ENCODE peak calls at places on chromosomes 12 and 14, in six cellular contexts. K, B, O, Q, L and H are unnamed samples.

GRCh38 chr14:42378274-42378673 is 771.6 kb downstream of the LRFN5 start:
- DNase-seq in K (no peak), B (no peak), O (no peak), Q (no peak), L (peak; percentile 40), H (no peak)

GRCh38 chr12:82691513-82691912 is 4.8 kb downstream of the TMTC2 start:
- DNase-seq in K (no peak), B (no peak), O (no peak), Q (no peak), L (no peak), H (no peak)

GRCh38 chr14:59463773-59464650 is 1.2 kb downstream of the GPR135 start:
- DNase-seq in K (peak; percentile 68), B (peak; percentile 80), O (no peak), Q (peak; percentile 17), L (peak; percentile 64), H (no peak)

GRCh38 chr14:79325071-79325470 is 886.2 kb downstream of the DIO2 start:
- DNase-seq in K (no peak), B (no peak), O (no peak), Q (no peak), L (no peak), H (no peak)

GRCh38 chr14:101830271-101830670 is 68.8 kb downstream of the PPP2R5C start:
- DNase-seq in K (no peak), B (no peak), O (no peak), Q (no peak), L (no peak), H (no peak)

GRCh38 chr12:120488057-120488660 is 7.8 kb upstream of the DYNLL1 start:
- DNase-seq in K (no peak), B (no peak), O (peak; percentile 55), Q (no peak), L (no peak), H (no peak)

GRCh38 chr12:99454539-99455172 is 192.9 kb upstream of the GARIN6 start:
- DNase-seq in K (no peak), B (no peak), O (no peak), Q (no peak), L (no peak), H (no peak)

GRCh38 chr14:103108749-103109207 is 14.3 kb downstream of the EXOC3L4 start:
- DNase-seq in K (no peak), B (no peak), O (no peak), Q (peak; percentile 66), L (peak; percentile 61), H (no peak)

GRCh38 chr12:106044773-106045172 is 94.0 kb downstream of the NUAK1 start:
- DNase-seq in K (no peak), B (peak; percentile 61), O (no peak), Q (no peak), L (no peak), H (no peak)

GRCh38 chr12:53664191-53664590 is 11.7 kb downstream of the ATP5MC2 start:
- DNase-seq in K (no peak), B (no peak), O (no peak), Q (no peak), L (no peak), H (no peak)

GRCh38 chr12:152440-152839 is 61.5 kb downstream of the SLC6A12 start:
- DNase-seq in K (no peak), B (no peak), O (no peak), Q (no peak), L (no peak), H (no peak)

GRCh38 chr14:99430491-99430890 is 50.2 kb downstream of the SETD3 start:
- DNase-seq in K (no peak), B (no peak), O (peak; percentile 13), Q (no peak), L (peak; percentile 80), H (no peak)

GRCh38 chr12:31519525-31519924 is 71.4 kb downstream of the DENND5B start:
- DNase-seq in K (no peak), B (peak; percentile 15), O (no peak), Q (no peak), L (no peak), H (no peak)

GRCh38 chr12:8698132-8698829 is 490 bp downstream of the RIMKLB start:
- DNase-seq in K (peak; percentile 85), B (peak; percentile 86), O (peak; percentile 45), Q (peak; percentile 63), L (peak; percentile 72), H (peak; percentile 19)

GRCh38 chr12:112167031-112167461 is 41.7 kb downstream of the TRAFD1 start:
- DNase-seq in K (peak; percentile 46), B (no peak), O (no peak), Q (no peak), L (no peak), H (no peak)

GRCh38 chr14:79668941-79669340 is 542.4 kb downstream of the DIO2 start:
- DNase-seq in K (no peak), B (no peak), O (no peak), Q (no peak), L (no peak), H (no peak)

DNA sequence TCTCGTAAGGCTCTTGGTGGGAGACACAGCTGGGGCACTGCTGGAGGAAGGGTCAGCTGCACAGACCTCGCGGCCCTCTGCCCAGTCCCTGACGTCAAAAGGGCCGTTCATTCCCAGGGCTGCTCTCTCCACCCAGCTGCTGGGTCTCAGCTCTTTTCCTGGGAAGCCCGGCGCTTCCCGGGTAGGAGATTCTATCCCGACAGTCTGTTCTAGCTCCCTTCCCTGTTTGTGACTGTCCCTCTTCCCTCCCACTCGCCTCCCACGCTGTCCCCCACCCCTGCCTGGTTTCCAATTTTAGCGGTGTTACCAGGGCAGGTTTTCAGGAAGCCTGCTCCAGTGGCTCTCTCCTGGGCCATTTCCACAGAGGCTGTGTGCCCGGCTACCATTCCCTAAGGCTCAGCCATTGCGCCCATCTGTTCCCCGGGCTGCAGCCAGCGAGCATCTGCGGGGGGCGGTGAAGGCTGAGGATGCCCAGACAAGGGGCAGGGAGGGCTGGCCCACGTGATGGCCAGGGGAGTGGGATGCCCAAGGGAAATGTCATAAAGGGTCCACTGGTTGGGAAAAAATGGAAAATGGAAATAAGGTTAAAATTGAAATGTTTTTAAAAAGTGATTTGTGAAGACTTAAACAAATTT is 186.7 kb downstream of the CACNA1C start:
- DNase-seq in K (no peak), B (peak; percentile 52), O (no peak), Q (no peak), L (no peak), H (no peak)
- TF ChIP-seq POLR2AphosphoS5 in K (no peak), B (no peak), O (no peak), Q (no peak), L (no peak), H (no peak)

DNA sequence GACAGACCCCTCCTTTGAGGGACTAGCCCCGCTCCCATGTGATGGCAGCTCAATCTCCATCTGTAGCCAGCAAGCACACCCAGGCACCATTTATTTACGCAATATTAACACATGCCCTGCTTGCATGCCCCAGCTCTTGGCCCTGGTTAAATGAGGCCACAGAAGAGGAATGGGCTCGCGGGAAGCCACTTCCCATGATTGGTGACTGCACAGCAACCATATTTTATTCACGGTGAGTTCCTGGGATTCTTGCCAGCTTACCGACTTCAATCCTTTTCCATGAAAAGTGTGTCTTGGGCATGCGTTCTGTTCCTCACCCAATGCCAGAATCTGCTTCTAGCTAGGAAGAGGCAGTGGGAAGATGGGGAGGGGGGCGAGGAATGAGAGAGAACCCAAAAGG is 54.7 kb downstream of the PITPNM2 start:
- DNase-seq in K (no peak), B (no peak), O (no peak), Q (no peak), L (no peak), H (no peak)
- TF ChIP-seq POLR2AphosphoS5 in K (no peak), B (no peak), O (no peak), Q (no peak), L (no peak), H (no peak)

GRCh38 chr12:2266666-2267623 is 214.2 kb downstream of the CACNA1C start:
- DNase-seq in K (no peak), B (no peak), O (no peak), Q (peak; percentile 34), L (no peak), H (no peak)

GRCh38 chr12:2265461-2266167 is 212.8 kb downstream of the CACNA1C start:
- DNase-seq in K (no peak), B (peak; percentile 50), O (no peak), Q (no peak), L (no peak), H (no peak)

GRCh38 chr12:2262449-2262848 is 209.7 kb downstream of the CACNA1C start:
- DNase-seq in K (no peak), B (no peak), O (no peak), Q (no peak), L (no peak), H (no peak)

GRCh38 chr12:2263921-2264320 is 211.1 kb downstream of the CACNA1C start:
- DNase-seq in K (no peak), B (no peak), O (no peak), Q (no peak), L (no peak), H (no peak)

DNA sequence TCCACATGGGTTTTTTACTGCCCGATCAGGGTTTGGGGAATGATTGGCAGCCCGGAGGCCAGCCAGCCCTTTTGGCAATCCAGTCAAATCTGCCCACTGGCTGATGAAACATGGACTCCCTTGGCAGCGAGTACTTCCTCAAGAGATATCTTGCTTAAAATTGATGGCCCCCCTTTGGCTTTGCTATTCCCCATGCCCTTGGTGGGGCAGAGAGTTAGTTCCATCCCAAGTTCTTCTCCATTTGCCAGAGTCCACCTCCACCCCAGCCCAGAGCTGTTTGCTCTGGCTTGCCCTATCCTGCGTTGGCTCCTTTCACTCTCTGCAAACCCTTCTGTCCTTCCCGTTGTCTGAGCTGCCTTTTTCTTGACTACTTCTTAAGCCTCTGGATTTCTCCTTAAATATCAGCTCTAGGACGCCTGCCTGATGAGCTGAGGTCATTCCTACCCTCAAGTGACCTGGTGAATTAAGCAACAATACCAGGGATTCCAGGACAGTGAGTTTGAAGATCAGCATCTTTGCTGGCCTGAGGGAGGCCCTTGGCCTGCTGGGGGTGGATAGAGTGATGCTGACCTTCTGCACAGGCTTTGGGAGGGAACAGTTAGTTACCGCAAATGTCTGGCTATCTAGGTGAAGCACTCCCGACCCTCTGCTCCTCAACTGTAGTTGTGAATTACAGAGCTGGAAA is 212.0 kb downstream of the CACNA1C start:
- DNase-seq in K (no peak), B (no peak), O (no peak), Q (peak; percentile 23), L (no peak), H (no peak)
- TF ChIP-seq POLR2AphosphoS5 in K (peak; percentile 54), B (peak; percentile 66), O (no peak), Q (peak; percentile 78), L (no peak), H (peak; percentile 45)

GRCh38 chr12:116414891-116415290 is 137.4 kb upstream of the MED13L start:
- DNase-seq in K (no peak), B (no peak), O (no peak), Q (no peak), L (no peak), H (no peak)

GRCh38 chr12:116408489-116409217 is 131.2 kb upstream of the MED13L start:
- DNase-seq in K (no peak), B (no peak), O (no peak), Q (no peak), L (no peak), H (no peak)

GRCh38 chr12:116415408-116416108 is 138.1 kb upstream of the MED13L start:
- DNase-seq in K (no peak), B (no peak), O (no peak), Q (no peak), L (no peak), H (no peak)

GRCh38 chr12:116416161-116416560 is 138.7 kb upstream of the MED13L start:
- DNase-seq in K (no peak), B (no peak), O (no peak), Q (no peak), L (no peak), H (no peak)

DNA sequence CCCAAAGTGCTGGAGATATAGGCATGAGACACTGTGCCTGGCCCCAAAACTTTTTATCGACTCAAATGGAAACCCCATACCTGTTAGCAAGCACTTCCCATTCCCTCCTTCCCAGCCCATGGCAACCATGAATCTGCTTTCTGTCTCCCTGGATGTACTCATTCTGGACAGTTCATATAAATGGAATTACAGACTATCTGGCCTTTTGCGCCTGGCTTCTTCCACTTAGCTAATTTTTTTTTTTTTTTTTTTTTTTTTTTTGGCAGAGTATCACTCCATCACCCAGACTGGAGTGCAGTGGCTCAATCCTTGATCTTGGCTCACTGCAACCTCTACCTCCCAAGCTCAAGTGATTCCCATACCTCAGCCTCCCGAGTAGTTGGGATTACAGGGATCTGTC is 134.5 kb upstream of the MED13L start:
- DNase-seq in K (no peak), B (peak; percentile 36), O (no peak), Q (no peak), L (no peak), H (no peak)
- TF ChIP-seq POLR2AphosphoS5 in K (peak; percentile 68), B (no peak), O (no peak), Q (no peak), L (no peak), H (no peak)